ENCODE peak calls at places on chromosome 9, in ten cellular contexts. T, O, B, K, H, S, G, R, E and F are unnamed samples.

GRCh38 chr9:138022121-138022741 is 144.6 kb downstream of the CACNA1B start:
- DNase-seq in S (peak; percentile 91), B (no peak), E (no peak), G (no peak), T (peak; percentile 61), R (peak; percentile 70), O (no peak), H (no peak), K (no peak), F (peak; percentile 80)

GRCh38 chr9:80605129-80605528 is 1033.4 kb downstream of the TLE4 start:
- DNase-seq in B (no peak), S (no peak), T (no peak), E (no peak), R (no peak), H (no peak), K (no peak), O (no peak), G (peak; percentile 75), F (no peak)

GRCh38 chr9:126885089-126885753 is 24.8 kb downstream of the ZBTB34 start:
- DNase-seq in S (no peak), K (no peak), E (no peak), G (peak; percentile 44), O (no peak), B (no peak), H (no peak), R (no peak), T (no peak), F (no peak)

GRCh38 chr9:110115341-110115820 is 92.6 kb downstream of the C9orf152 start:
- DNase-seq in S (no peak), O (no peak), B (no peak), G (peak; percentile 86), R (no peak), T (no peak), H (no peak), K (no peak), E (no peak), F (no peak)

GRCh38 chr9:95508968-95509850 is 7.6 kb downstream of the PTCH1 start:
- DNase-seq in R (peak; percentile 95), B (peak; percentile 86), K (peak; percentile 89), G (peak; percentile 95), H (peak; percentile 94), E (peak; percentile 84), T (peak; percentile 84), S (peak; percentile 94), O (peak; percentile 81), F (peak; percentile 95)

GRCh38 chr9:93945400-93946337 is 9.5 kb downstream of the BARX1 start:
- DNase-seq in G (no peak), O (no peak), E (no peak), T (no peak), K (peak; percentile 29), B (no peak), H (no peak), S (peak; percentile 63), R (no peak), F (no peak)

GRCh38 chr9:116671605-116672004 is 15.5 kb upstream of the TRIM32 start:
- DNase-seq in S (no peak), K (no peak), O (no peak), H (no peak), B (no peak), E (no peak), G (no peak), R (no peak), T (no peak), F (no peak)

GRCh38 chr9:98899399-98900056 is 44.2 kb upstream of the COL15A1 start:
- DNase-seq in T (no peak), K (no peak), S (no peak), O (no peak), E (no peak), H (no peak), G (peak; percentile 86), B (no peak), R (peak; percentile 71), F (peak; percentile 73)

GRCh38 chr9:96612966-96613589 is 6.6 kb downstream of the CDC14B start:
- DNase-seq in B (no peak), K (no peak), S (no peak), O (no peak), R (no peak), E (no peak), G (no peak), H (no peak), T (no peak), F (no peak)

GRCh38 chr9:90801507-90802289 is at the start of gene SYK:
- DNase-seq in O (no peak), H (peak; percentile 71), S (peak; percentile 84), K (peak; percentile 79), R (peak; percentile 89), E (no peak), B (no peak), G (no peak), T (peak; percentile 91), F (no peak)

GRCh38 chr9:35798658-35799366 is 7.4 kb downstream of the NPR2 start:
- DNase-seq in S (peak; percentile 58), O (no peak), T (no peak), K (no peak), R (peak; percentile 57), E (no peak), H (no peak), B (no peak), G (no peak), F (no peak)

GRCh38 chr9:20980713-20981481 is 50.5 kb downstream of the HACD4 start:
- DNase-seq in T (no peak), B (no peak), K (no peak), R (no peak), H (no peak), O (peak; percentile 20), G (peak; percentile 88), S (no peak), E (no peak), F (no peak)

GRCh38 chr9:93028448-93029006 is 30.0 kb upstream of the SUSD3 start:
- DNase-seq in T (no peak), H (no peak), K (no peak), B (no peak), G (no peak), R (no peak), S (no peak), E (no peak), O (no peak), F (no peak)

GRCh38 chr9:101737705-101738565 is 512 bp downstream of the GRIN3A start:
- DNase-seq in K (no peak), B (no peak), G (no peak), H (no peak), R (no peak), E (peak; percentile 30), S (peak; percentile 84), O (no peak), T (peak; percentile 61), F (peak; percentile 81)

GRCh38 chr9:90189306-90189705 is 453.3 kb downstream of the DIRAS2 start:
- DNase-seq in K (no peak), O (no peak), R (no peak), E (no peak), H (no peak), G (no peak), S (no peak), T (no peak), B (no peak), F (no peak)

DNA sequence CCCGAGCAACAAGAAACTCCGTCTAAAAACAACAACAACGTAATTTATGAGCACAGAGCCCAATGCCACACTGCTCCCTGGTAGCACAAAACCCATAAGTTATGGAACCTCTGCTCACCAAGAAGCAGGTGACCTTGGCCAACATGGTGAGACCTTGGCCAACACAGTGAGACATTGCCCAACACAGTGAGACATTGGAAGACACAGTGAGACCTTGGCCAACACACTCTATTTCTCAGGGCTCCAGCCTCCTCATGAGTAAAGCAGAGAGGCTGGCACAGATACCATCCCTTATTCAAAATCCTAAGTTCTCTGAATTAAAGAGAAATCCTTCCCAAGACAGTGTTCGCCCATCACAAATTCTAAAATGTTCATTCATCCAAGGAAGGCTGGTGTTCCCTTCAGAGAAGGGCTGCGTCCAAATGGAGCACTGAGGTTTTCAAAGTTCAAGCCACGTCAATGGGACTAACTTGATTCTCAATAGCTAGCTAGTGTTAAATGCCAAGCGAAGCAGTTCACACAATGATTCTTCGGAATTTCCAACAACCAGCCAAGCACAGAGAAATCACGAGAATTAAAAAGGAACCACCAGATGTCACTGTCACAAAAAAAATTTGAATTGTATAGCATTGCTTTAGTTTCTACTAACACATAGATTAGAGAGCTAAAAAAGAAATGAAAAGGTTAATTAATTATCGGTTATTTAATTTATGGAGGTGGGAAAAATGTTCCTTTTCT is 29.4 kb downstream of the TTC39B start:
- DNase-seq in T (no peak), B (no peak), G (peak; percentile 54), K (no peak), S (no peak), R (no peak), H (no peak), E (no peak), O (no peak), F (no peak)
- TF ChIP-seq CTCF in T (peak; percentile 44), B (peak; percentile 31), G (peak; percentile 28), K (peak; percentile 30), S (peak; percentile 67), R (no peak), H (peak; percentile 35), E (peak; percentile 60), O (no peak), F (peak; percentile 59)

GRCh38 chr9:74006935-74007334 is 490.2 kb upstream of the RORB start:
- DNase-seq in K (no peak), E (no peak), S (peak; percentile 62), O (no peak), H (no peak), T (no peak), G (no peak), R (no peak), B (no peak), F (no peak)
- TF ChIP-seq CTCF in K (no peak), E (peak; percentile 19), S (peak; percentile 65), O (no peak), H (no peak), T (no peak), G (no peak), R (no peak), B (no peak), F (no peak)

GRCh38 chr9:18320046-18320445 is 153.9 kb upstream of the ADAMTSL1 start:
- DNase-seq in R (no peak), B (no peak), E (no peak), O (no peak), K (no peak), S (no peak), H (no peak), G (peak; percentile 21), T (no peak), F (no peak)
- TF ChIP-seq CTCF in R (no peak), B (peak; percentile 8), E (no peak), O (no peak), K (no peak), S (peak; percentile 35), H (no peak), G (peak; percentile 17), T (no peak), F (peak; percentile 27)

DNA sequence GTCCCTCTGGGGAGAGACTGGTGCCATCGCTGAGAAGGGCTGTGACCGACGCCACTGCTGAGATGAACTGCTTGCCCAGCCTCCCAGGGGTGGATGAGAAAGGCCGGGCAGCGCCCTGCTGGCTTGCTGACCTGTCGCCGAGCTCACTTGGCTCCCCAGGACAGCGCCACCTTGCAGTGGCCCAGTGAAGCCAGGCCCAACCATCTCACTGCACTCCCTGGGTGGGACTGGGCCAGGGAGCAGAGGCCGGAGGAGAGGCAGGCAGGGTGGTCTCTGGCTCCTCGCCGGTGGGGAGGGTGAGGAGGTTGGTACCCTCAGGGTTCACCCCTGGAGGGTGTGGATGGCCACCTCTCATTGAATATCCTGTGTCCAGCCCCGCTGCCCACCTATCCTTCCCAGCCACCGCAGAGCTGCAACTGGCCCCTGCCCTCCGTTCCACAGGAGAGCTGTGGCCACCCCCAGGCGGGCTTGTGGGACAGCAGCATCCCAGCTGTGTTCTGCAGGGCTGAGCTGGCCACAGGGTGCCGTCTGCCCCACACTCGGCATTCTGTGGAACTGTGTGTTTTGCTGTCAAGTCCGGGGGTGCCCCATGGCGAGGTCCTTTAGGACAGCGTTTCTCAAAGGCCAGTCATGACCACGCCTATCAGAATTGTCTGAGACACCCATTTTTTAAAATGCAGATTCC is 41.0 kb upstream of the FCN2 start:
- DNase-seq in O (no peak), K (no peak), S (peak; percentile 79), G (no peak), H (no peak), T (no peak), R (no peak), E (no peak), B (no peak), F (no peak)
- TF ChIP-seq CTCF in O (no peak), K (no peak), S (peak; percentile 67), G (no peak), H (no peak), T (no peak), R (no peak), E (no peak), B (no peak), F (no peak)